ENCODE peak calls at places on chromosomes 6 and 20, in nine cellular contexts. C, B, Y, K, G, W, S, A and H are unnamed samples.

GRCh38 chr6:105072799-105073199 is 107.0 kb downstream of the POPDC3 start:
- DNase-seq in C (peak), B (no peak), Y (no peak), K (peak), G (no peak), W (no peak), S (no peak), A (peak), H (no peak)

GRCh38 chr6:34240329-34241248 is 3.9 kb downstream of the HMGA1 start:
- DNase-seq in C (no peak), B (no peak), Y (no peak), K (no peak), G (no peak), W (peak), S (no peak), A (no peak), H (peak)

GRCh38 chr6:35469711-35470662 is 1.8 kb downstream of the RPL10A start:
- DNase-seq in C (no peak), B (no peak), Y (no peak), K (peak), G (no peak), W (no peak), S (peak), A (no peak), H (no peak)

GRCh38 chr20:56690531-56691175 is 61.5 kb downstream of the TFAP2C start:
- DNase-seq in C (no peak), B (no peak), Y (no peak), K (no peak), G (no peak), W (no peak), S (no peak), A (no peak), H (no peak)

GRCh38 chr6:31806470-31807272 is at the start of gene LSM2:
- DNase-seq in C (peak), B (peak), Y (peak), K (peak), G (peak), W (peak), S (peak), A (peak), H (peak)

GRCh38 chr6:162056745-162057144 is 670.8 kb downstream of the PRKN start:
- DNase-seq in C (no peak), B (no peak), Y (no peak), K (peak), G (peak), W (no peak), S (no peak), A (peak), H (no peak)

GRCh38 chr20:1636621-1637020 is 16.8 kb upstream of the SIRPB1 start:
- DNase-seq in C (no peak), B (no peak), Y (no peak), K (no peak), G (no peak), W (no peak), S (no peak), A (no peak), H (no peak)

GRCh38 chr6:136792066-136792944 is at the start of gene MAP3K5:
- DNase-seq in C (peak), B (peak), Y (peak), K (peak), G (peak), W (peak), S (peak), A (peak), H (peak)

GRCh38 chr6:1810880-1811279 is 201.2 kb downstream of the FOXC1 start:
- DNase-seq in C (no peak), B (no peak), Y (no peak), K (no peak), G (no peak), W (no peak), S (no peak), A (no peak), H (no peak)

GRCh38 chr6:132133734-132134490 is 182.7 kb upstream of the CCN2 start:
- DNase-seq in C (peak), B (no peak), Y (no peak), K (no peak), G (no peak), W (no peak), S (no peak), A (peak), H (no peak)

GRCh38 chr6:35386989-35387388 is 44.6 kb downstream of the PPARD start:
- DNase-seq in C (no peak), B (no peak), Y (no peak), K (no peak), G (no peak), W (no peak), S (no peak), A (peak), H (no peak)

GRCh38 chr20:641516-641913 is 11.5 kb downstream of the SRXN1 start:
- DNase-seq in C (no peak), B (peak), Y (no peak), K (no peak), G (peak), W (no peak), S (peak), A (no peak), H (no peak)

GRCh38 chr6:132499757-132500156 is 13.2 kb downstream of the STX7 start:
- DNase-seq in C (no peak), B (no peak), Y (no peak), K (no peak), G (no peak), W (no peak), S (no peak), A (peak), H (no peak)

GRCh38 chr6:25088513-25088912 is 152.8 kb upstream of the RIPOR2 start:
- DNase-seq in C (peak), B (no peak), Y (no peak), K (peak), G (no peak), W (no peak), S (no peak), A (peak), H (no peak)

GRCh38 chr6:23414204-23414501 is 711.9 kb upstream of the NRSN1 start:
- DNase-seq in C (peak), B (no peak), Y (no peak), K (peak), G (no peak), W (no peak), S (no peak), A (peak), H (no peak)
- TF ChIP-seq CTCF in C (peak), B (no peak), Y (peak), K (peak), G (peak), W (peak), S (peak), A (peak), H (no peak)

DNA sequence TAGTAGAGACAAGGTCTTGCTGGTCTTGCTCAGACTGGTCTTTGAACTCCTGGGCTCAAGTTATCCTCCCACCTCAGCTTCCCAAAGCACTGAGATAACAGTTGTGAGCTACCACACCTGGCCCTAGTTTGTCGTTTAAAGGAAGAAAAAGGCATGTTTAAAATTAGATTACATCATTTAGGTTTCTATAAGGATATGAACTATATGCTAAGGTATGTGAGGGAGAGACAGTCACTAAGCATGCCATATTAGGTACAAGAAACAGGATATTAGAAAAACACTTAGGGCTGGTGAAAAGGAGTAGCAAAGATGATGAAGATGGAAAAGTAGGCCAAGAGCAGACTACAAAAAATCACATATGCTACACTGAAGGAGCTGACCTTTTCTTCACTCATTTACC is 106.4 kb downstream of the ASCC3 start:
- DNase-seq in C (peak), B (no peak), Y (no peak), K (peak), G (no peak), W (no peak), S (no peak), A (peak), H (no peak)
- TF ChIP-seq CTCF in C (no peak), B (no peak), Y (no peak), K (no peak), G (no peak), W (no peak), S (no peak), A (no peak), H (no peak)

GRCh38 chr6:112007805-112008204 is 46.1 kb upstream of the CCN6 start:
- DNase-seq in C (peak), B (no peak), Y (no peak), K (peak), G (no peak), W (no peak), S (no peak), A (peak), H (no peak)
- TF ChIP-seq CTCF in C (no peak), B (no peak), Y (no peak), K (no peak), G (no peak), W (no peak), S (no peak), A (no peak), H (no peak)

GRCh38 chr6:147999001-147999540 is 343.6 kb upstream of the SASH1 start:
- DNase-seq in C (no peak), B (no peak), Y (no peak), K (no peak), G (no peak), W (no peak), S (no peak), A (no peak), H (no peak)

GRCh38 chr6:148005806-148006205 is 336.8 kb upstream of the SASH1 start:
- DNase-seq in C (no peak), B (no peak), Y (no peak), K (no peak), G (no peak), W (no peak), S (no peak), A (no peak), H (no peak)

GRCh38 chr6:148002067-148002466 is 340.6 kb upstream of the SASH1 start:
- DNase-seq in C (no peak), B (no peak), Y (no peak), K (no peak), G (no peak), W (no peak), S (no peak), A (peak), H (no peak)
- TF ChIP-seq CTCF in C (no peak), B (no peak), Y (no peak), K (no peak), G (no peak), W (no peak), S (no peak), A (peak), H (no peak)

GRCh38 chr20:62887147-62887859 is 25.7 kb upstream of the TCFL5 start:
- DNase-seq in C (peak), B (no peak), Y (no peak), K (peak), G (no peak), W (no peak), S (peak), A (peak), H (no peak)
- TF ChIP-seq CTCF in C (peak), B (no peak), Y (no peak), K (peak), G (no peak), W (no peak), S (no peak), A (peak), H (no peak)

DNA sequence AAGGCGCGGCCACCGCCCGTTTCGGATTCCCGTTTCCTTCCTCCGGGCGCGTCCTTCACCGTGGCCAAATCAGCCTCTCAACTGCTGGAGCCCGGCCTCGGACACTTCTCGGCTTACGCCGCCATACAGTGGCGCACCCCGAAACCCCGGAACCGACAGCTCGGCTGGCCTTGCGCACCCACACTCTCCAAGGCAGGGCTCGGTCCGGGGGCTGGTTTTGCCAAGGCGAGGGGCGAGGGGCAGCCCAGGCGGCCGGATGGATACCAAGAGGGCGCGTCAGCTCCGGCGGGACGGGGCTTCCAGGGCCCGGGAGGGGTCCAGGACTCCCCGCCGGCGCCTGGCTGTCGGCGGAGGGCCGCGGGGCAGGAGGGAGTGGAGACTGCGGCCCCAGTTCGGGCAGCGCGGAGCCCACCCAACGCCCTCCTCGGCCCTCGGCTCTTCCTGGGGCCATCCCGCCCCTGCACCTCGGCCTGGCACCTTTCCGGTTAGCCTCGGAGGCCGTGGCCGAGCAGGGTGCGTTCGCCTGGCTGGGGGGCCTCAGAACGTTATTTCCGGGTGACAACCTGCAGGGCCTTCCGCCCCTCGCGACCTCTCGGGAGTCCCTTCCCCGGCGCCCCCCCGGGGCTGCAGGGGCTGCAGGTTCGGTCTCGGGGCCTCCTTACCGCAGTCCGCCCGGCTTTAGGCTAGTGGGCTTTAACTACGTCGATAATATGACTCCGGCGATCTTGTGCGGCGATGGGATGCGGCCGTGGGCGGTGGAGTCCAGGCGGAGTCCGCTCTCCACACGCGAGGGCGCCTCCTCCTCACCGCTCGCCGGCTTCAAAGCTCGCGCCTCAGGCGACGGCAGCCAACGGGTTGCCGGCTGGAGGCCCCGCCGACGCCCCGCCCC is 697 bp upstream of the CEP43 start:
- DNase-seq in C (no peak), B (peak), Y (peak), K (no peak), G (peak), W (peak), S (peak), A (peak), H (no peak)
- TF ChIP-seq CTCF in C (no peak), B (no peak), Y (no peak), K (no peak), G (no peak), W (no peak), S (no peak), A (no peak), H (no peak)

DNA sequence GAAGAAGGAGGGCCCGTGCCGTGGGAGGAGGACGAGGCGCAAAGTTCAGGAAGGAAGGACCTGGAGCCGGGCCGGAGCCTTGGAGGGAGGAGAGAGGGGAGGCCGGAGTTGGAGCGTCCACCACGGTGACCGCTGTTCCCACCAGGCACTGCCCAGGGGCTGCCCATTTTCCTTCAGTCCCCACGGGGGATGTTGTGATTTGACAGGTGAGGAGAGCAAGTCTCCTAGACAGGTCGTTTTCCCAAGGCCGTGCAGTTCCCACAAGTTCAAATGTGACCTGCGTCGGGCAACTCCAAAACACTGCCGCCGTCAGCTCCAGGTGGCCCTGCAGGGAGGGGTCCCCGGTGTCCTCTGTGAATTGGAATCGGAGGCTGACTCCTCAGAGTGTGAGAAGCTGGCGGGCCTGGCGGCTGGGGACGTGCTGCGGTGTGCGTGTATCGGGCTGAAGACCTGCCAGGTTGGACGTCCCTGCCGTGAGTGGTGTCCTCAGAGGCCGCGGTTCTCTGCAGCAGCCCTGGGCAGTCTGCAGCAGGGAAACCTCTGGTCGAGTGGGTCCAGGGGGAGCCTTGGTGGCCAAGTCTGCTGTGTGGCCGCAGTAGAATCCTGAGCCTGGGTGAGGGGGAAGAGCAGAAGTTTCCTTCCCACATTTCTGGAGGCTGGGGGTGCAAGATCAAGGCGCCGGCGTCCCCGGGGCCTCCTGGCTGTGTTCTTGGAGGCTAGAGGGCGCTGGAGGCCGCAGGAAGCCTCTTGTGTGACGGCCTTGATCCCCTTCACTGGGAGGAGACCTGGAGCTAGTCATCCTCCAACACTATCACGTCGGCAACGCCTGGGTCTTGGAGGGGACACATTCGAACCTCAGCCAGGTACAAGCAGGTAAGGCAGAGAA is 115.0 kb upstream of the FRMD1 start:
- DNase-seq in C (no peak), B (no peak), Y (no peak), K (peak), G (no peak), W (peak), S (peak), A (no peak), H (peak)
- TF ChIP-seq CTCF in C (no peak), B (no peak), Y (peak), K (peak), G (no peak), W (no peak), S (peak), A (no peak), H (no peak)

GRCh38 chr6:135314543-135314942 is 133.4 kb downstream of the MYB start:
- DNase-seq in C (no peak), B (no peak), Y (no peak), K (no peak), G (no peak), W (no peak), S (no peak), A (no peak), H (no peak)
- TF ChIP-seq CTCF in C (no peak), B (no peak), Y (no peak), K (no peak), G (peak), W (no peak), S (peak), A (no peak), H (no peak)

GRCh38 chr20:39429716-39430115 is 467.6 kb downstream of the DHX35 start:
- DNase-seq in C (no peak), B (no peak), Y (no peak), K (no peak), G (peak), W (no peak), S (peak), A (no peak), H (no peak)
- TF ChIP-seq CTCF in C (no peak), B (peak), Y (peak), K (no peak), G (peak), W (peak), S (peak), A (no peak), H (no peak)

DNA sequence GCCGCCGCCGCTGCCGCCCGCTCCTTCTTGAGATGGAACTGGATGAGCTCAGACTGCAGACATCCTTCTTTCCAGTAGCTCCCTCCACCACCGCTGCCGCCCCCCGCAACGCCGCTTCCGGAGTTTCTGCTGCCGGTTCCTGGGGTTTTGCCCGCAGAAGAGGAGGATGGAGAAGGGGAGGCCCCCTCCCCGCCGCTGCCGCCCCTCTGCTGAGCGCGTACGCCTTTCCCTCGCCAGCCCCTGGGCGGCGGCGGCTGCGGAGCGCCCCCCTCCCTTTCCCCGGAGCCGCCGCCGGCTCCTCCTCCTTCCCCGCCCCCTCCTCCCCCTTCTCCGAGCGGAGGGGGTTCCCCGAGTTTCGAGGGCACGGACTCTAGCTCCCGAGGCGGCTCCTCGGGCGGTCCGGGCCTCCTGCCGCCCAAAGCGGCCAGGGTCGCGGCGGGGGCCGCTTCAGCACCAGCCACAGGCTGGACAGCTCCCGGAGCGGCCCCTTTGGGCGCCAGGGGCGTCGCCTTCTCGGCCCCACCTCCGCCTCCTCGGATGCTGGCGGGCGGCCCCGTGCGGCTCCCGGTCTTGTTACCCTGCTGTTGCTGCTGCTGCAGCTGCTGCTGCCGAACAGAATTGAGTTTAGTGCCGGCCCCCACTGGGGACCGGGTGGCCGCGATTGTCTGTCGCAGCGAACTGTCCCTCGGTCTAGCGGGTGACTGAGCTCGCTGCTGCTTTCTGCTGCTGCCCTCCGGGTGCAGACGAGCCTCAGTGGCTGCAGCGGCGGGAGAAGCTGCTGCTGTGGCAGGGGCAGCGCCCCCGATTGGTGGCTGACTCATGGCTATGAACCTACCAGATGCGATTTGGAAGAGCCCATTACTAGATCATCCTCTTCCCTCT is 3.1 kb downstream of the MTCL3 start:
- DNase-seq in C (peak), B (peak), Y (peak), K (peak), G (peak), W (peak), S (peak), A (peak), H (no peak)
- TF ChIP-seq CTCF in C (no peak), B (no peak), Y (no peak), K (no peak), G (no peak), W (no peak), S (no peak), A (no peak), H (peak)